ENCODE peak calls at places on chromosomes 5 and 9, in four cellular contexts. One of them, this sample, is unnamed.

GRCh38 chr5:154179846-154180710 is 10.5 kb upstream of the GALNT10 start:
- DNase-seq in IMR-90: peak; percentile 67
- DNase-seq in mesothelial cell of epicardium: no peak
- DNase-seq in iris pigment epithelial cell: peak; percentile 72
- DNase-seq in this sample: no peak

GRCh38 chr9:94870793-94871558 is 144.5 kb downstream of the AOPEP start:
- DNase-seq in mesothelial cell of epicardium: no peak
- DNase-seq in IMR-90: no peak
- DNase-seq in iris pigment epithelial cell: peak; percentile 79
- DNase-seq in this sample: no peak

GRCh38 chr5:95842955-95843544 is 20.5 kb upstream of the GLRX start:
- DNase-seq in IMR-90: peak; percentile 75
- DNase-seq in iris pigment epithelial cell: peak; percentile 95
- DNase-seq in mesothelial cell of epicardium: no peak
- DNase-seq in this sample: no peak

GRCh38 chr5:123119334-123119986 is 30.4 kb downstream of the PRDM6 start:
- DNase-seq in iris pigment epithelial cell: peak; percentile 64
- DNase-seq in mesothelial cell of epicardium: no peak
- DNase-seq in IMR-90: peak; percentile 74
- DNase-seq in this sample: no peak

GRCh38 chr9:1429328-1429727 is 379.2 kb downstream of the DMRT2 start:
- DNase-seq in IMR-90: no peak
- DNase-seq in iris pigment epithelial cell: no peak
- DNase-seq in mesothelial cell of epicardium: no peak
- DNase-seq in this sample: no peak

GRCh38 chr5:169702726-169703481 is 65.8 kb downstream of the DOCK2 start:
- DNase-seq in IMR-90: no peak
- DNase-seq in iris pigment epithelial cell: no peak
- DNase-seq in mesothelial cell of epicardium: no peak
- DNase-seq in this sample: no peak

GRCh38 chr5:175814676-175815075 is 56.7 kb upstream of the CPLX2 start:
- DNase-seq in IMR-90: peak; percentile 73
- DNase-seq in iris pigment epithelial cell: peak; percentile 72
- DNase-seq in mesothelial cell of epicardium: no peak
- DNase-seq in this sample: no peak

GRCh38 chr9:12464368-12464767 is 228.8 kb upstream of the TYRP1 start:
- DNase-seq in iris pigment epithelial cell: no peak
- DNase-seq in mesothelial cell of epicardium: no peak
- DNase-seq in IMR-90: no peak
- DNase-seq in this sample: no peak

GRCh38 chr9:126985870-126986498 is 71.4 kb downstream of the RALGPS1 start:
- DNase-seq in mesothelial cell of epicardium: no peak
- DNase-seq in iris pigment epithelial cell: peak; percentile 49
- DNase-seq in IMR-90: peak; percentile 17
- DNase-seq in this sample: no peak

GRCh38 chr5:93782978-93783377 is 41.6 kb upstream of the POU5F2 start:
- DNase-seq in iris pigment epithelial cell: peak; percentile 31
- DNase-seq in mesothelial cell of epicardium: no peak
- DNase-seq in IMR-90: peak; percentile 68
- DNase-seq in this sample: no peak

GRCh38 chr5:176157656-176158055 is 80.6 kb upstream of the SIMC1 start:
- DNase-seq in mesothelial cell of epicardium: no peak
- DNase-seq in iris pigment epithelial cell: peak; percentile 12
- DNase-seq in IMR-90: peak; percentile 71
- DNase-seq in this sample: no peak

GRCh38 chr5:6574111-6574510 is 58.7 kb downstream of the NSUN2 start:
- DNase-seq in iris pigment epithelial cell: no peak
- DNase-seq in IMR-90: no peak
- DNase-seq in mesothelial cell of epicardium: no peak
- DNase-seq in this sample: no peak

This sample was measured in type B pancreatic cell.